ENCODE peak calls at places on chromosome 1, in five cellular contexts. K, Q, F, A and X are unnamed samples.

GRCh38 chr1:228168563-228169270 is 3.1 kb downstream of the IBA57 start:
- DNase-seq in Q (no peak), A (no peak), F (no peak), K (no peak), X (no peak)

GRCh38 chr1:83626603-83627002 is 372.3 kb downstream of the TTLL7 start:
- DNase-seq in Q (no peak), F (no peak), A (no peak), K (no peak), X (no peak)

GRCh38 chr1:183180213-183180612 is 5.9 kb upstream of the LAMC2 start:
- DNase-seq in Q (no peak), F (no peak), A (no peak), K (peak), X (no peak)

GRCh38 chr1:241918879-241919278 is 38.7 kb upstream of the BECN2 start:
- DNase-seq in K (peak), A (no peak), Q (no peak), F (no peak), X (no peak)

GRCh38 chr1:26418865-26419349 is 8.3 kb downstream of the LIN28A start:
- DNase-seq in F (no peak), A (peak), Q (no peak), K (peak), X (no peak)

GRCh38 chr1:61192666-61193325 is 110.4 kb downstream of the NFIA start:
- DNase-seq in A (no peak), K (no peak), F (no peak), Q (no peak), X (no peak)

GRCh38 chr1:117007719-117008013 is 6.1 kb downstream of the CD101 start:
- DNase-seq in A (no peak), K (no peak), Q (no peak), F (no peak), X (no peak)

GRCh38 chr1:85611390-85611789 is 30.8 kb downstream of the CCN1 start:
- DNase-seq in A (no peak), Q (no peak), K (peak), F (no peak), X (no peak)

GRCh38 chr1:75130312-75130677 is 3.9 kb upstream of the LHX8 start:
- DNase-seq in F (no peak), K (no peak), A (peak), Q (no peak), X (no peak)

GRCh38 chr1:17232759-17233661 is 15.9 kb upstream of the PADI3 start:
- DNase-seq in K (peak), A (no peak), Q (no peak), F (no peak), X (no peak)

GRCh38 chr1:62386351-62387121 is 50.3 kb upstream of the USP1 start:
- DNase-seq in K (peak), Q (no peak), A (no peak), F (no peak), X (no peak)

GRCh38 chr1:21296509-21297354 is 6.5 kb upstream of the ECE1 start:
- DNase-seq in A (no peak), K (peak), Q (no peak), F (no peak), X (no peak)

GRCh38 chr1:164754088-164754600 is 195.2 kb downstream of the PBX1 start:
- DNase-seq in F (no peak), A (no peak), K (no peak), Q (no peak), X (no peak)

GRCh38 chr1:35377553-35377952 is 109.0 kb downstream of the ZMYM4 start:
- DNase-seq in K (peak), F (no peak), A (no peak), Q (no peak), X (no peak)

GRCh38 chr1:228979325-228979699 is 244.0 kb downstream of the RHOU start:
- DNase-seq in Q (no peak), F (no peak), A (no peak), K (no peak), X (no peak)

GRCh38 chr1:203127672-203128611 is at the start of gene ADORA1:
- DNase-seq in A (peak), Q (no peak), K (peak), F (no peak), X (no peak)

GRCh38 chr1:202858306-202858705 is 30.6 kb downstream of the RABIF start:
- DNase-seq in F (no peak), A (no peak), K (no peak), Q (no peak), X (no peak)

GRCh38 chr1:30657131-30658013 is 66.0 kb downstream of the MATN1 start:
- DNase-seq in A (no peak), K (no peak), F (no peak), Q (no peak), X (peak)

GRCh38 chr1:80153762-80154555 is 1147.4 kb upstream of the ADGRL4 start:
- DNase-seq in F (no peak), Q (no peak), A (peak), K (no peak), X (no peak)

GRCh38 chr1:17438176-17438976 is 1.1 kb downstream of the RCC2 start:
- DNase-seq in K (peak), Q (peak), A (peak), F (peak), X (peak)

GRCh38 chr1:181802466-181802865 is 259.0 kb downstream of the ZNF648 start:
- DNase-seq in A (no peak), Q (no peak), F (no peak), K (no peak), X (no peak)

GRCh38 chr1:116559304-116559761 is 11.5 kb downstream of the CD58 start:
- DNase-seq in K (no peak), F (no peak), A (no peak), Q (no peak), X (no peak)

GRCh38 chr1:181390350-181391080 is 92.8 kb upstream of the CACNA1E start:
- DNase-seq in A (no peak), K (peak), F (no peak), Q (no peak), X (no peak)

GRCh38 chr1:198713081-198713480 is 74.2 kb downstream of the PTPRC start:
- DNase-seq in A (no peak), Q (no peak), F (no peak), K (no peak), X (no peak)

GRCh38 chr1:212814989-212815388 is 23.3 kb downstream of the TATDN3 start:
- DNase-seq in A (no peak), Q (no peak), K (no peak), F (no peak), X (no peak)

GRCh38 chr1:42953182-42954180 is 5.2 kb downstream of the SLC2A1 start:
- DNase-seq in A (no peak), F (no peak), K (no peak), Q (no peak), X (no peak)

GRCh38 chr1:11979453-11979817 is 809 bp upstream of the MFN2 start:
- DNase-seq in F (no peak), K (no peak), Q (no peak), A (peak), X (no peak)

GRCh38 chr1:166090244-166090643 is 76.6 kb downstream of the FAM78B start:
- DNase-seq in Q (no peak), A (no peak), K (no peak), F (no peak), X (no peak)

GRCh38 chr1:52296345-52296744 is 69.7 kb downstream of the CC2D1B start:
- DNase-seq in A (no peak), F (no peak), K (peak), Q (no peak), X (no peak)